ENCODE peak calls at places on chromosomes 12 and 14, in nine cellular contexts. D, T, C, S, H, U, A, N and B are unnamed samples. For H3K4me1, the result is how much of the 10 kb centered on the place peaks cover.

GRCh38 chr14:78207414-78207813 is 37.2 kb downstream of the NRXN3 start:
- DNase-seq in A (no peak), N (no peak), T (no peak), U (no peak), H (no peak), S (no peak), D (no peak), C (no peak), B (no peak)

GRCh38 chr12:10354071-10354470 is 35.8 kb downstream of the KLRK1 start:
- DNase-seq in S (no peak), D (no peak), A (no peak), H (no peak), C (no peak), N (no peak), T (no peak), U (no peak), B (no peak)

GRCh38 chr12:115023279-115023678 is 339.3 kb upstream of the TBX3 start:
- DNase-seq in H (peak), N (no peak), U (no peak), D (no peak), S (peak), C (no peak), A (no peak), T (no peak), B (peak)

GRCh38 chr14:33758545-33758944 is 192.3 kb downstream of the EGLN3 start:
- DNase-seq in T (no peak), C (no peak), S (no peak), A (no peak), U (no peak), H (no peak), D (no peak), N (no peak), B (no peak)

GRCh38 chr12:109098142-109098652 is 800 bp downstream of the UNG start:
- DNase-seq in U (no peak), S (peak), T (peak), A (no peak), C (no peak), H (peak), D (peak), N (no peak), B (peak)

GRCh38 chr12:119528241-119528640 is 65.3 kb upstream of the TMEM233 start:
- DNase-seq in D (no peak), N (no peak), S (peak), A (no peak), U (peak), T (no peak), H (no peak), C (no peak), B (no peak)

GRCh38 chr14:55684956-55685584 is 105.1 kb downstream of the KTN1 start:
- DNase-seq in S (peak), D (no peak), A (no peak), H (peak), C (no peak), N (no peak), U (no peak), T (no peak), B (no peak)

GRCh38 chr12:65248656-65249633 is 29.5 kb upstream of the MSRB3 start:
- DNase-seq in H (no peak), D (no peak), U (no peak), N (no peak), S (peak), C (no peak), T (no peak), A (no peak), B (peak)

GRCh38 chr12:71888521-71888920 is 49.0 kb downstream of the TBC1D15 start:
- DNase-seq in N (no peak), T (no peak), A (no peak), C (no peak), S (no peak), U (no peak), H (no peak), D (no peak), B (no peak)

GRCh38 chr14:94313991-94314655 is 9.0 kb downstream of the SERPINA6 start:
- DNase-seq in T (no peak), C (peak), U (no peak), S (peak), D (no peak), A (no peak), H (peak), N (no peak), B (peak)

GRCh38 chr12:14138495-14138894 is 157.1 kb upstream of the GRIN2B start:
- DNase-seq in U (no peak), T (no peak), A (peak), S (no peak), H (no peak), N (no peak), C (no peak), D (no peak), B (no peak)

GRCh38 chr12:104006929-104007328 is 41.3 kb downstream of the TDG start:
- DNase-seq in A (no peak), U (no peak), C (peak), H (peak), D (no peak), N (no peak), S (peak), T (no peak), B (peak)

GRCh38 chr12:44874981-44875416 is 1.1 kb downstream of the NELL2 start:
- DNase-seq in T (no peak), U (peak), N (no peak), D (peak), H (no peak), S (peak), C (no peak), A (peak), B (no peak)

GRCh38 chr14:36524874-36525745 is 5.1 kb upstream of the NKX2-1 start:
- DNase-seq in A (peak), D (no peak), U (peak), T (peak), H (no peak), S (peak), N (no peak), C (no peak), B (no peak)

GRCh38 chr12:21745258-21745657 is 29.2 kb downstream of the KCNJ8 start:
- DNase-seq in A (no peak), U (no peak), D (no peak), C (no peak), S (no peak), N (no peak), H (no peak), T (no peak), B (no peak)

GRCh38 chr12:779745-780734 is 27.7 kb downstream of the WNK1 start:
- DNase-seq in D (no peak), T (no peak), A (no peak), C (peak), N (no peak), H (peak), S (peak), U (no peak), B (peak)
- H3K4me1 ChIP-seq in D (under half), T (under half), A (under half), C (under half), N (under half), H (under half), S (under half), U (under half), B (under half)

GRCh38 chr12:93427779-93428564 is 13.8 kb downstream of the UBE2N start:
- DNase-seq in N (no peak), D (no peak), A (no peak), U (no peak), H (peak), S (peak), T (no peak), C (no peak), B (peak)
- H3K4me1 ChIP-seq in N (under half), D (under half), A (under half), U (under half), H (under half), S (half or more), T (under half), C (under half), B (under half)

GRCh38 chr14:53979141-53979673 is 22.6 kb upstream of the BMP4 start:
- DNase-seq in S (peak), U (no peak), H (no peak), T (no peak), A (no peak), N (no peak), C (no peak), D (peak), B (peak)
- H3K4me1 ChIP-seq in S (under half), U (under half), H (under half), T (under half), A (under half), N (under half), C (under half), D (under half), B (under half)

GRCh38 chr12:50105913-50106450 is 2.2 kb downstream of the GPD1 start:
- DNase-seq in C (no peak), U (no peak), N (no peak), H (no peak), D (no peak), T (no peak), A (no peak), S (no peak), B (no peak)

GRCh38 chr12:50106907-50107306 is 3.1 kb downstream of the GPD1 start:
- DNase-seq in N (no peak), D (no peak), T (no peak), C (no peak), U (no peak), H (no peak), S (no peak), A (no peak), B (no peak)

GRCh38 chr12:50110127-50110761 is 1.8 kb upstream of the COX14 start:
- DNase-seq in S (no peak), C (no peak), H (no peak), U (no peak), T (peak), D (peak), A (no peak), N (peak), B (no peak)

GRCh38 chr12:50104614-50105366 is 982 bp downstream of the GPD1 start:
- DNase-seq in H (no peak), S (no peak), A (no peak), D (peak), U (no peak), T (no peak), C (no peak), N (peak), B (no peak)

DNA sequence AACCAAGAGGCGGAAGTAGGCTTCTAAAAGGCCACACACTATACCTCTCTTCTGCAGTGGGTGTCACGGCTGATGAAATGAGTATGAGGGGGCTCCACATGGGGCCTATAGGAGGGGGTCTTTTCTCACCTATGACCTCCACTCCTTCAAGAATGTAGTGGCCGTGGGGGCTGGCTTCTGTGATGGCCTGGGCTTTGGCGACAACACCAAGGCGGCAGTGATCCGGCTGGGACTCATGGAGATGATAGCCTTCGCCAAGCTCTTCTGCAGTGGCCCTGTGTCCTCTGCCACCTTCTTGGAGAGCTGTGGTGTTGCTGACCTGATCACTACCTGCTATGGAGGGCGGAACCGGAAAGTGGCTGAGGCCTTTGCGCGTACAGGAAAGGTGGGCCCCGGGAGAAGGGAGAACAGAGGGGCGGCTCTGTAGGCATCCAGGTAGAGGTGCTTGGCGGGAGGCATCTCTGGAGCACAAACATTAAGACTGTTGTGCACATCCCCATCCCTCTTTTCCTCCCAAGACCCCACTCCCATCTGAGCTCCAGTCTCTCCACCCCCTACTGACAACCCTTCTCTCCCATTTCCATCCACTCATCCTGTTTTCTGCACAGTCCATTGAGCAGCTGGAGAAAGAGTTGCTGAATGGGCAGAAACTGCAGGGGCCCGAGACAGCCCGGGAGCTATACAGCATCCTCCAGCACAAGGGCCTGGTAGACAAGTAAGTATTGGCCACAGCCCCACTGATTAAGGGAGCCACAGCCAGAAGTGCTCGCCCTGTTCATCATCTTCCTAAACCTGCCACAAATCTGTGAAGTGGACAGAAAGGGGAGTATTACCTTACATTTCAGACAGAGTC is 3.8 kb downstream of the GPD1 start:
- DNase-seq in C (no peak), H (no peak), S (no peak), U (no peak), N (no peak), T (no peak), A (no peak), D (no peak), B (no peak)
- H3K4me1 ChIP-seq in C (under half), H (under half), S (under half), U (under half), N (under half), T (under half), A (under half), D (under half), B (under half)